ENCODE peak calls at places on chromosomes 3 and 15, in five cellular contexts. X is H9, H is colonic mucosa, C is astrocyte, U is IMR-90. F is an unnamed sample.
A peak's percentile ranks its signal among the peaks of the same experiment; 100 is the strongest.

GRCh38 chr15:72599855-72600464 is 54.5 kb upstream of the GOLGA6B start:
- DNase-seq in X (no peak), H (peak; percentile 36), C (peak; percentile 27), U (peak; percentile 68), F (no peak)

GRCh38 chr15:35705885-35706590 is 160.1 kb upstream of the DPH6 start:
- DNase-seq in X (no peak), H (no peak), C (peak; percentile 78), U (peak; percentile 40), F (no peak)

GRCh38 chr3:173913397-173913796 is 515.9 kb downstream of the NLGN1 start:
- DNase-seq in X (no peak), H (no peak), C (peak; percentile 75), U (peak; percentile 54), F (no peak)

GRCh38 chr3:81998139-81998755 is 236.8 kb upstream of the GBE1 start:
- DNase-seq in X (no peak), H (no peak), C (peak; percentile 62), U (peak; percentile 5), F (no peak)

GRCh38 chr3:141485578-141486415 is 1.0 kb upstream of the RASA2 start:
- DNase-seq in X (no peak), H (peak; percentile 64), C (peak; percentile 83), U (peak; percentile 76), F (no peak)

GRCh38 chr3:29686889-29687592 is 406.2 kb downstream of the RBMS3 start:
- DNase-seq in X (no peak), H (no peak), C (peak; percentile 91), U (peak; percentile 80), F (no peak)

GRCh38 chr3:16392733-16393132 is 120.8 kb downstream of the RFTN1 start:
- DNase-seq in X (no peak), H (no peak), C (no peak), U (peak; percentile 80), F (no peak)

GRCh38 chr15:25582886-25583285 is 144.1 kb upstream of the UBE3A start:
- DNase-seq in X (no peak), H (no peak), C (no peak), U (no peak), F (no peak)

GRCh38 chr3:192514754-192515660 is 212.3 kb downstream of the FGF12 start:
- DNase-seq in X (peak; percentile 89), H (peak; percentile 20), C (no peak), U (no peak), F (peak; percentile 65)

GRCh38 chr15:70507772-70508351 is 255.5 kb downstream of the UACA start:
- DNase-seq in X (no peak), H (no peak), C (peak; percentile 73), U (peak; percentile 38), F (no peak)

GRCh38 chr3:181752202-181752671 is 40.5 kb downstream of the SOX2 start:
- DNase-seq in X (no peak), H (no peak), C (peak; percentile 32), U (no peak), F (no peak)

GRCh38 chr15:78437107-78437761 is 782 bp upstream of the IREB2 start:
- DNase-seq in X (peak; percentile 45), H (no peak), C (no peak), U (peak; percentile 20), F (no peak)

GRCh38 chr3:195249057-195249770 is 21.7 kb downstream of the XXYLT1 start:
- DNase-seq in X (no peak), H (no peak), C (no peak), U (no peak), F (no peak)

GRCh38 chr15:50552238-50552637 is 5.8 kb upstream of the USP50 start:
- DNase-seq in X (no peak), H (no peak), C (no peak), U (no peak), F (no peak)

GRCh38 chr15:65862682-65863081 is 6.6 kb upstream of the RAB11A start:
- DNase-seq in X (peak; percentile 95), H (peak; percentile 55), C (peak; percentile 66), U (peak; percentile 56), F (no peak)

GRCh38 chr15:94970831-94971230 is 739.5 kb downstream of the MCTP2 start:
- DNase-seq in X (no peak), H (no peak), C (no peak), U (no peak), F (no peak)

GRCh38 chr15:29534378-29534777 is 264.8 kb upstream of the NSMCE3 start:
- DNase-seq in X (no peak), H (no peak), C (peak; percentile 10), U (no peak), F (no peak)

GRCh38 chr15:82681371-82681770 is 28.3 kb downstream of the AP3B2 start:
- DNase-seq in X (no peak), H (no peak), C (no peak), U (no peak), F (no peak)
- H3K9ac ChIP-seq in X (peak overlapping the region; percentile 5), H (no peak overlapping the region), C (no peak overlapping the region), U (no peak overlapping the region), F (peak overlapping the region; percentile 61)

DNA sequence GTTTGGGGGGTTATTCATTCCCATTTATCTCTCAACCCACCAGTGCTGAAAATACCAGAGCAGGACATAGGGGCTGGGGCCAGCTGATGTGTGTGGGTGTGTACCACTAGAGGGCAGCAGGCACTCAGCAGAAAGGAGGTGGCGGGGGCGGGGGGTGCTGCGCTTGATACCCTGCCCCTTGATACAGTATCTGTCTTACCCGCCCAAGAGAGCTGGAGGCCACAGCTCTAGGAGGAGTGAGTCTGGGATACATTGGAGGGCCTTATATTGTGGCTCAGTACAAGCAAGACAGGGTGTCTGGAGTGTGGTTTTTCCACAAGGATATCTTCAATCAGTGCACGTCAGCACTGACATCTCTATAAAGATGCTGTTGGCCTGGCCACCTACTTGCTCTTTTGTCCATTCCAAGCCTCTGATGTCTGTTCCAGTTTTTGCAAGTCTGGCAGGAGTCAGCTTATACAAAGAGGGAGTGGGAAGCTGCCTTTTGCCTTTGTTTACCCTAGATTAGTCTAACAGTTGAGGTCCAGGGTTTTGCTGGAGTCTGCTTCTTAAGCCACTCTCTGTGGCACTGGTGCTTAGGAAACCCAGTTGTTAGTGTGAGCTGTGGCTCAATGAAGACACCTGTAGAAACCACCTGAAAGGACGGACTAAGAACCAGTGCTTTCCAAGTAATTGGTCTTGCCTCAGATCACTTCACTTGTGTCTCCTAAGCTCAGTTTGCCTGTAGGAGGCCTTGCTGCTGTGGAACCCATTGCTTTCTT is 1.5 kb upstream of the RBM15B start:
- DNase-seq in X (peak; percentile 76), H (peak; percentile 63), C (peak; percentile 20), U (peak; percentile 50), F (peak; percentile 78)
- H3K4me1 ChIP-seq in X (peaks cover 6% of the 10 kb centered on the region), H (peaks cover 51% of the 10 kb centered on the region), C (peaks cover 49% of the 10 kb centered on the region), U (peaks cover 31% of the 10 kb centered on the region), F (peaks cover 25% of the 10 kb centered on the region)

GRCh38 chr3:27311400-27311799 is 57.8 kb downstream of the NEK10 start:
- DNase-seq in X (peak; percentile 53), H (no peak), C (peak; percentile 93), U (peak; percentile 96), F (no peak)
- H3K9ac ChIP-seq in X (no peak overlapping the region), H (no peak overlapping the region), C (peak overlapping the region; percentile 62), U (peak overlapping the region; percentile 25), F (no peak overlapping the region)

DNA sequence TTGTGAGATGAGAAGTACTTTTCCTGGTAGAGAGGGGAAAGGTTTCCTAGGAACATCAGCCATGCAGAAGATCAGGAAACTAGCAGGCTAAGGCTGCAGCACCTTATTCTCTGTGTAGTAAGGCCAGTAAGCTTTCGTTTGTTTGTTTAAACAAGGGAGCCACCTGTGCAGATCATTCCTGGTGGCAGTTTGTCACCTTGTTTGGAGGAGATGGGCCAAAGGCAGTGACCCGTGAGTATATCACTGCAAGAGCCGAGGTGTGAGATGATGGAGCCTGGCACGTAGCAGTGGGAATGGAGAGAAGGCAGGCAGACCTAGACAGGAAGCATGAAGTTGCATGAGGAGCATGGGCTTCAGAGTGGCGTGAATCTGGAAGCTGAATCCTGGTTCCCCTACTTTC is 19.6 kb downstream of the ATG7 start:
- DNase-seq in X (no peak), H (no peak), C (no peak), U (no peak), F (no peak)
- H3K4me1 ChIP-seq in X (no peaks in the 10 kb centered on the region), H (no peaks in the 10 kb centered on the region), C (peaks cover 51% of the 10 kb centered on the region), U (peaks cover 26% of the 10 kb centered on the region), F (peaks cover 13% of the 10 kb centered on the region)

DNA sequence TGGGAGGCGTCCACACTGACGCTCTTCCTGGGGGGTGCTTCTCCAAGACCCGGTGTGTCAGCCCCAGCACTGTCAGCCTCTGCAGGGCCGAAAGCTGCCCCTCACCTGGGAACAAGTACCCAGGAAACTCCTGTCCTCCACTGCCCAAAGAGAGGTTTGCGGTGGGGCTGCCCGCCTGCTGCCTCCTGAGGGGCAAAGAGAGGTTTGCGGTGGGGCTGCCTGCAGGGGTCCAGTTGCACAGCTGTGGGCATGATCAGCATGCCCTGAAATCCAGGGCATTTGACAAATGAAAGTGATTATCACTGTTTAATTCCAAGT is 15.1 kb upstream of the SNRPA1 start:
- DNase-seq in X (no peak), H (no peak), C (no peak), U (no peak), F (peak; percentile 48)
- H3K9ac ChIP-seq in X (no peak overlapping the region), H (no peak overlapping the region), C (no peak overlapping the region), U (no peak overlapping the region), F (no peak overlapping the region)

DNA sequence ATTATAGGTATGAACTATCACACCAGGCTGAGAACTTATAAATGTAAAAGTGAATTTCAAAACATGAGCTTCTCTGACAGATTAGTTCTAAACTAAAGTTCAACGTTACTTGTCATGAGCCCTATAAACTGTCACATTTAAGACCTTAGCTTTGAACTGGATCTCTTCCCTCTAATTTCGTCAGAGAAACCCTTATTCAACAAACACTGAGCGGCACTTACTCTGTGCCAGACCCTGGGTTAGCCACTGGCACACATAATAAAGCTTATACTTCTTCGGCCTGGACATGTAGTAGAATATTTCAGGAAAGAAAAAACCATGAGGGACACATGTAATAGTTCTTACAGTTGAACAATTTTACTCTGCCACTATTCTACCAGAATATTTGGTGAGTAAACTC is 5.6 kb downstream of the PCYT1A start:
- DNase-seq in X (no peak), H (no peak), C (no peak), U (no peak), F (no peak)
- H3K4me1 ChIP-seq in X (peaks cover 6% of the 10 kb centered on the region), H (peaks cover 15% of the 10 kb centered on the region), C (peaks cover 46% of the 10 kb centered on the region), U (peaks cover 10% of the 10 kb centered on the region), F (peaks cover 8% of the 10 kb centered on the region)

DNA sequence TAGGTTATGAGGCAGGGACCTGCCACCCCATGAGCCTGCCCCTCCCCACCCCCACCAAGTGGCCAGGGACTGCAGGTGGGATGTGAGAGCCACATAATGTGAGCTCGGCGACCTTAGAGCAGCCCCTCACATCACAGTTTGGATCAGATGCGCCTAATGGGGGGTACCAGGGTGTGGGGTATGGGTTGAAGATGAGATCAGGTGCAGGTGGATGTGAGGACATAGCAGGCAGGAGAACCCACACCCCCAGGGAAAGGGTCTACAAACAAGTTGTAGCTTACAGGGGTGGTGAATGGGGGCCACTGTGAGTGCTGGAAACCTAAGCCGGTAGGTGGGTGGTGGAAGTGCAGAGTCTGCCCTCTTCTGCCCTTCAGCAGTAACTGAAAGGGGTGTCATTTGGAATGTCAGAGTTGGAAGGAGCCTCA is 94.0 kb downstream of the CORO2B start:
- DNase-seq in X (peak; percentile 57), H (no peak), C (no peak), U (peak; percentile 19), F (peak; percentile 18)
- H3K9ac ChIP-seq in X (no peak overlapping the region), H (no peak overlapping the region), C (no peak overlapping the region), U (no peak overlapping the region), F (no peak overlapping the region)

F was measured in kidney.